ENCODE peak calls at places on chromosomes 12 and 14, in four cellular contexts. O is nephron progenitor cell, C is NCI-H1105 treated with DMSO at 0.1 percent for 48 hours, G is IMR-90. Q is an unnamed sample.

GRCh38 chr12:120677765-120678473 is 9.0 kb upstream of the MLEC start:
- DNase-seq in G (no peak), C (no peak), O (no peak), Q (no peak)

GRCh38 chr14:92728781-92729364 is 19.6 kb downstream of the LGMN start:
- DNase-seq in C (peak), G (peak), O (no peak), Q (no peak)

GRCh38 chr12:109120095-109120494 is 3.7 kb downstream of the ACACB start:
- DNase-seq in C (no peak), G (no peak), O (no peak), Q (no peak)

GRCh38 chr12:103333676-103334075 is 162.1 kb downstream of the C12orf42 start:
- DNase-seq in O (no peak), G (no peak), C (no peak), Q (no peak)

GRCh38 chr12:12560587-12561304 is 1.9 kb downstream of the DUSP16 start:
- DNase-seq in O (no peak), C (peak), G (peak), Q (peak)

GRCh38 chr12:50201987-50202521 is 34.9 kb upstream of the CERS5 start:
- DNase-seq in C (no peak), O (no peak), G (peak), Q (no peak)

GRCh38 chr12:75526655-75527511 is 15.5 kb upstream of the KRR1 start:
- DNase-seq in G (peak), C (peak), O (peak), Q (no peak)

GRCh38 chr14:50260511-50260910 is 29.1 kb upstream of the SOS2 start:
- DNase-seq in C (no peak), O (no peak), G (peak), Q (no peak)

GRCh38 chr12:109538191-109538863 is 35.0 kb downstream of the MMAB start:
- DNase-seq in G (no peak), C (no peak), O (no peak), Q (no peak)

GRCh38 chr12:19261773-19262172 is 132.2 kb downstream of the PLEKHA5 start:
- DNase-seq in C (no peak), G (no peak), O (no peak), Q (no peak)

GRCh38 chr12:30358113-30358512 is 337.6 kb downstream of the IPO8 start:
- DNase-seq in C (no peak), O (no peak), G (no peak), Q (no peak)

GRCh38 chr12:2300886-2301285 is 248.1 kb downstream of the CACNA1C start:
- DNase-seq in C (no peak), G (no peak), O (no peak), Q (no peak)

GRCh38 chr14:39316844-39317553 is 83.3 kb downstream of the MIA2 start:
- DNase-seq in O (no peak), C (no peak), G (no peak), Q (no peak)

GRCh38 chr12:113064395-113065125 is 8.0 kb downstream of the DTX1 start:
- DNase-seq in O (no peak), C (no peak), G (no peak), Q (no peak)

GRCh38 chr12:64304571-64304970 is 82.5 kb upstream of the KICS2 start:
- DNase-seq in C (no peak), G (no peak), O (no peak), Q (no peak)

GRCh38 chr12:68237523-68238070 is 12.0 kb upstream of the IL26 start:
- DNase-seq in G (peak), C (no peak), O (no peak), Q (no peak)

GRCh38 chr12:118187746-118188390 is 51.9 kb downstream of the PEBP1 start:
- DNase-seq in O (no peak), C (no peak), G (no peak), Q (no peak)

GRCh38 chr14:101561145-101561896 is at the start of gene DIO3:
- DNase-seq in O (peak), G (no peak), C (peak), Q (peak)

GRCh38 chr14:20606190-20606901 is 15.2 kb upstream of the RNASE12 start:
- DNase-seq in G (peak), C (peak), O (peak), Q (no peak)

GRCh38 chr12:106583578-106584103 is 837 bp downstream of the RFX4 start:
- DNase-seq in O (peak), C (peak), G (peak), Q (no peak)

GRCh38 chr14:64765740-64766302 is 61.6 kb downstream of the PLEKHG3 start:
- DNase-seq in O (no peak), C (no peak), G (no peak), Q (no peak)

GRCh38 chr14:71684323-71684722 is 247.9 kb upstream of the RGS6 start:
- DNase-seq in C (no peak), G (no peak), O (no peak), Q (no peak)

GRCh38 chr14:74018029-74018703 is 922 bp downstream of the ENTPD5 start:
- DNase-seq in O (no peak), C (no peak), G (peak), Q (no peak)

GRCh38 chr14:21300892-21301291 is 21.0 kb downstream of the RPGRIP1 start:
- DNase-seq in C (peak), G (no peak), O (peak), Q (no peak)

GRCh38 chr14:89466939-89467338 is 49.9 kb upstream of the FOXN3 start:
- DNase-seq in C (no peak), G (peak), O (no peak), Q (no peak)

GRCh38 chr12:120497524-120498150 is 1.7 kb downstream of the DYNLL1 start:
- DNase-seq in O (no peak), C (no peak), G (peak), Q (no peak)

GRCh38 chr12:51941669-51942455 is 9.6 kb upstream of the ACVR1B start:
- DNase-seq in G (no peak), O (no peak), C (no peak), Q (no peak)

GRCh38 chr12:124518051-124518932 is 49.1 kb downstream of the NCOR2 start:
- DNase-seq in O (peak), C (peak), G (peak), Q (peak)

GRCh38 chr12:124548854-124549378 is 18.5 kb downstream of the NCOR2 start:
- DNase-seq in C (no peak), G (peak), O (no peak), Q (peak)

GRCh38 chr14:51087024-51087423 is 7.9 kb downstream of the TRIM9 start:
- DNase-seq in G (no peak), C (no peak), O (no peak), Q (no peak)

GRCh38 chr14:79281244-79282199 is 929.8 kb downstream of the DIO2 start:
- DNase-seq in C (peak), G (no peak), O (peak), Q (no peak)

GRCh38 chr14:67943947-67944346 is 124.4 kb downstream of the RAD51B start:
- DNase-seq in G (peak), O (peak), C (peak), Q (peak)

GRCh38 chr12:42407306-42407705 is 81.3 kb downstream of the PPHLN1 start:
- DNase-seq in C (no peak), O (no peak), G (peak), Q (no peak)

GRCh38 chr12:80262372-80263170 is 163.2 kb downstream of the OTOGL start:
- DNase-seq in O (no peak), C (no peak), G (peak), Q (no peak)

GRCh38 chr12:50219544-50219943 is 52.4 kb upstream of the CERS5 start:
- DNase-seq in G (no peak), C (no peak), O (no peak), Q (no peak)

GRCh38 chr14:103140316-103141109 is 17.3 kb downstream of the TNFAIP2 start:
- DNase-seq in G (no peak), O (no peak), C (peak), Q (no peak)

GRCh38 chr12:52604859-52605258 is 3.6 kb upstream of the KRT72 start:
- DNase-seq in O (no peak), G (no peak), C (no peak), Q (no peak)

GRCh38 chr14:21039585-21040369 is 2.4 kb upstream of the RNASE7 start:
- DNase-seq in G (peak), C (peak), O (peak), Q (no peak)

GRCh38 chr12:29350080-29350479 is 30.9 kb downstream of the ERGIC2 start:
- DNase-seq in O (no peak), C (peak), G (peak), Q (no peak)

GRCh38 chr14:69612014-69612758 is 790 bp downstream of the SUSD6 start:
- DNase-seq in C (peak), O (no peak), G (peak), Q (no peak)

Q was measured in tibial artery.